ENCODE peak calls at places on chromosomes 2 and 18, in four cellular contexts. O is K562, K is GM23338, S is H1. I is an unnamed sample.

GRCh38 chr2:31079665-31080064 is 58.6 kb downstream of the GALNT14 start:
- DNase-seq in O (peak), K (peak), S (no peak), I (peak)

GRCh38 chr2:69559696-69560482 is 83.7 kb downstream of the AAK1 start:
- DNase-seq in O (peak), K (peak), S (peak), I (peak)

GRCh38 chr2:120244656-120245519 is 7.8 kb upstream of the RALB start:
- DNase-seq in O (no peak), K (no peak), S (no peak), I (no peak)

GRCh38 chr2:85503611-85504433 is 35.1 kb upstream of the MAT2A start:
- DNase-seq in O (no peak), K (no peak), S (no peak), I (no peak)

GRCh38 chr2:109264595-109265328 is 135.8 kb downstream of the SH3RF3 start:
- DNase-seq in O (no peak), K (no peak), S (no peak), I (no peak)

GRCh38 chr2:220434365-220434764 is 806.9 kb downstream of the SLC4A3 start:
- DNase-seq in O (no peak), K (no peak), S (no peak), I (no peak)

GRCh38 chr2:218607436-218608115 is at the start of gene PLCD4:
- DNase-seq in O (no peak), K (peak), S (no peak), I (no peak)

GRCh38 chr2:216015722-216016464 is 2.5 kb upstream of the MREG start:
- DNase-seq in O (no peak), K (no peak), S (no peak), I (no peak)

GRCh38 chr2:111032721-111033532 is 87.8 kb upstream of the BCL2L11 start:
- DNase-seq in O (no peak), K (no peak), S (no peak), I (no peak)

GRCh38 chr2:73111300-73112025 is 1.3 kb downstream of the RAB11FIP5 start:
- DNase-seq in O (peak), K (peak), S (no peak), I (peak)

GRCh38 chr2:148565272-148565894 is 79.2 kb upstream of the EPC2 start:
- DNase-seq in O (no peak), K (peak), S (no peak), I (no peak)

GRCh38 chr18:57698571-57699276 is 77.1 kb upstream of the NARS1 start:
- DNase-seq in O (no peak), K (no peak), S (no peak), I (no peak)

GRCh38 chr18:75496151-75496550 is 68.6 kb upstream of the SMIM21 start:
- DNase-seq in O (no peak), K (no peak), S (no peak), I (no peak)

GRCh38 chr2:207765541-207765940 is 4.2 kb downstream of the FZD5 start:
- DNase-seq in O (peak), K (peak), S (no peak), I (no peak)

GRCh38 chr18:35029770-35030169 is 11.4 kb upstream of the MAPRE2 start:
- DNase-seq in O (no peak), K (no peak), S (no peak), I (no peak)

GRCh38 chr2:108199726-108200125 is 40.0 kb upstream of the SULT1C3 start:
- DNase-seq in O (no peak), K (no peak), S (no peak), I (no peak)

GRCh38 chr2:210534879-210535278 is 21.5 kb upstream of the CPS1 start:
- DNase-seq in O (no peak), K (no peak), S (no peak), I (no peak)

GRCh38 chr2:11784747-11785610 is 38.5 kb downstream of the LPIN1 start:
- DNase-seq in O (peak), K (peak), S (peak), I (peak)

GRCh38 chr18:9965711-9966624 is 52.2 kb downstream of the VAPA start:
- DNase-seq in O (no peak), K (no peak), S (no peak), I (no peak)

GRCh38 chr2:101474752-101475384 is at the start of gene RFX8:
- DNase-seq in O (no peak), K (peak), S (no peak), I (peak)

GRCh38 chr2:101986386-101986785 is 5.4 kb upstream of the IL1R2 start:
- DNase-seq in O (no peak), K (no peak), S (no peak), I (no peak)

GRCh38 chr2:38709515-38710194 is 41.5 kb downstream of the SRSF7 start:
- DNase-seq in O (no peak), K (no peak), S (no peak), I (no peak)
- TF ChIP-seq CREB1 in O (no peak), K (no peak), S (no peak), I (no peak)

GRCh38 chr2:212539145-212539880 is 711 bp upstream of the ERBB4 start:
- DNase-seq in O (peak), K (peak), S (peak), I (peak)
- TF ChIP-seq CREB1 in O (no peak), K (peak), S (no peak), I (no peak)

GRCh38 chr2:46317092-46317486 is 19.9 kb downstream of the EPAS1 start:
- DNase-seq in O (no peak), K (no peak), S (no peak), I (no peak)
- TF ChIP-seq CREB1 in O (no peak), K (no peak), S (no peak), I (no peak)

GRCh38 chr2:96977631-96978195 is 8.7 kb downstream of the FAM178B start:
- DNase-seq in O (no peak), K (peak), S (no peak), I (no peak)
- TF ChIP-seq CREB1 in O (no peak), K (no peak), S (no peak), I (no peak)

GRCh38 chr18:3842844-3843243 is 392.9 kb downstream of the TGIF1 start:
- DNase-seq in O (no peak), K (no peak), S (no peak), I (no peak)

GRCh38 chr18:3836483-3836882 is 386.5 kb downstream of the TGIF1 start:
- DNase-seq in O (no peak), K (peak), S (no peak), I (no peak)

GRCh38 chr18:3839481-3840075 is 389.6 kb downstream of the TGIF1 start:
- DNase-seq in O (no peak), K (peak), S (no peak), I (no peak)

GRCh38 chr18:3832211-3832610 is 382.2 kb downstream of the TGIF1 start:
- DNase-seq in O (no peak), K (no peak), S (no peak), I (no peak)

DNA sequence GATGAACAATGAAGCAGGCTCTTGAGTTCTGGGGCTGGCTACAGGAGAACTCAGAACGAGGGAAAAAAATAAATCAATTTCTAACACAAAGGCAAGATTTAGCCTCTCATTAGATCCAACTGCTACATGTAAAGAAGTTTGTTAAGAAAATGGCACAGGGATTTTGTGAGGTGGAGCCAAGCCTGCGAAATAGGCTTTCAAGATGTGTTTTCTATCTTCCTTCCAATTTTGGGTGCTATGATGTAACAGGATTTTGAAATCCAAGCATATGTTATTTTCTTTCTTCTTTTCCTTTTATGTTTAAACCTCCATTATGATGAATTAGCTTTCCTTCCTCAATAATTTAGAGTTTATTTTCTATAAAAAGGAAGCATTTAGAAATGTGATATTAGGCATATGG is 387.0 kb downstream of the TGIF1 start:
- DNase-seq in O (no peak), K (no peak), S (no peak), I (no peak)
- TF ChIP-seq CREB1 in O (no peak), K (no peak), S (no peak), I (no peak)

GRCh38 chr2:128314348-128315121 is 4.1 kb downstream of the HS6ST1 start:
- DNase-seq in O (no peak), K (no peak), S (no peak), I (no peak)

GRCh38 chr2:128317186-128317897 is 1.3 kb downstream of the HS6ST1 start:
- DNase-seq in O (no peak), K (peak), S (peak), I (peak)

GRCh38 chr2:128316777-128317185 is 1.9 kb downstream of the HS6ST1 start:
- DNase-seq in O (no peak), K (no peak), S (no peak), I (no peak)

GRCh38 chr2:128315122-128315828 is 3.4 kb downstream of the HS6ST1 start:
- DNase-seq in O (no peak), K (no peak), S (no peak), I (no peak)

GRCh38 chr2:128315829-128316776 is 2.6 kb downstream of the HS6ST1 start:
- DNase-seq in O (no peak), K (no peak), S (no peak), I (no peak)
- TF ChIP-seq CREB1 in O (no peak), K (no peak), S (no peak), I (no peak)

DNA sequence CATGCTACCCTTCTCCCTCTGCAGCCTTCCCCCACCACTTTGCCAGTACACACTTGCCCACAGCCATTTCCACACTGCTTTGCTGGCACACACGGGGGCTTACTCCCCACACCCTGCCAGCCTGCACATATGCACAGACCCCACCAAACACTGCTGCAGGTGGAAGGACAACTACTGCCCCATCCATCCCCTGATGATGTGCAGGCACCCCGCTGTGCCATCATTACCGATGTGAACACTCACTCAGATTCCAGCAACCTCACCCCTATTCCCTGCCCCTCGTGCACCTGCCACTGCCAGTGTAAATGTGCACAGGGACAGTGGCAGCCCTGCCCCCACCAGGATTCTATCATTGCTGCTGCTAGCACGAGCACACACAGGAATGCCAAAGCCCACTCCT is 1400.8 kb upstream of the DDX18 start:
- DNase-seq in O (no peak), K (no peak), S (no peak), I (no peak)
- TF ChIP-seq CREB1 in O (no peak), K (no peak), S (no peak), I (no peak)

GRCh38 chr2:188787661-188788044 is 186.5 kb upstream of the COL3A1 start:
- DNase-seq in O (no peak), K (no peak), S (no peak), I (no peak)

GRCh38 chr2:188789951-188790350 is 184.2 kb upstream of the COL3A1 start:
- DNase-seq in O (no peak), K (no peak), S (no peak), I (no peak)

GRCh38 chr2:188786368-188786781 is 187.8 kb upstream of the COL3A1 start:
- DNase-seq in O (no peak), K (no peak), S (no peak), I (no peak)

GRCh38 chr2:188787002-188787660 is 187.0 kb upstream of the COL3A1 start:
- DNase-seq in O (no peak), K (no peak), S (no peak), I (no peak)

DNA sequence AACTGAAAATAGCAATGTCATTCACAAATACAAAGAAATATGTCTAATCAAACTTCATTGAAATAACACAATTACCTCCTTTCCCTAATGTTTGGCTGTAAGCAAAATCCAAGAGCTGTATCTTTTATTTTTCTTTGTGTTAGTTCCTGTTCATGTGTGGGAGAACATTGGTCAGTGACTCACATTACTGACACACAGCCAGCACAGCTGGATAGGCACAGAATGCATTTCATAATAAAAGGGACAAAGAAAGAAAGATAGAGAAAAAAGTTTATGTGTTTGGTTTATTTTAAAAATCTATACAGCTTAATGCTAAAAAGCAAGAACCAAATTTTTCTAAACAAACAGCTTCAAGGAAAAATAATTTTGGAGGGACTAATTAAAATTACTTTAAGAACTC is 185.6 kb upstream of the COL3A1 start:
- DNase-seq in O (no peak), K (no peak), S (no peak), I (no peak)
- TF ChIP-seq CREB1 in O (no peak), K (no peak), S (no peak), I (no peak)

DNA sequence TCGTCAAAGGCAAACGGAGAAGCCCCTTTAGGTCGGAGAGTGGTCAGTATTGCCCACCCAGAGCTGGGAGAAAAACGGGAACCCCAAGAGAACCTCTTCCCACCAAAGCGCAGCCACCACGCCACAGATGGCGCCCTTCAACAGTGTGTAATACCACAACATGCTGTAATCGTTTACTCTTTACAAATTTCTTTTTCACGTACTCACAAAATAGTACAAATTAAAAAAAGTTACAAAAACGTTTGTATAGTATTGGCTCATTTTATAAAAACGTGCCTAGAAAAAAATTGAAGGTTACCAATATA is 811 bp upstream of the NFE2L2 start:
- DNase-seq in O (no peak), K (peak), S (no peak), I (peak)
- TF ChIP-seq CREB1 in O (no peak), K (no peak), S (no peak), I (no peak)

I was measured in WTC11.